ENCODE peak calls at places on chromosome 4, in four cellular contexts. One of them, this sample, is unnamed.

GRCh38 chr4:186698028-186698427 is 25.6 kb downstream of the FAT1 start:
- DNase-seq in AG04449: no peak
- DNase-seq in glutamatergic neuron: no peak
- DNase-seq in Calu3: no peak
- DNase-seq in this sample: no peak

GRCh38 chr4:1381944-1382541 is 24.2 kb downstream of the NKX1-1 start:
- DNase-seq in Calu3: no peak
- DNase-seq in AG04449: no peak
- DNase-seq in glutamatergic neuron: peak; percentile 52
- DNase-seq in this sample: no peak

GRCh38 chr4:94357624-94358023 is 15.0 kb upstream of the HPGDS start:
- DNase-seq in glutamatergic neuron: no peak
- DNase-seq in AG04449: no peak
- DNase-seq in Calu3: no peak
- DNase-seq in this sample: no peak

GRCh38 chr4:109266236-109266635 is 36.2 kb downstream of the COL25A1 start:
- DNase-seq in glutamatergic neuron: no peak
- DNase-seq in Calu3: no peak
- DNase-seq in AG04449: no peak
- DNase-seq in this sample: no peak

GRCh38 chr4:93829531-93830089 is 1.1 kb downstream of the ATOH1 start:
- DNase-seq in Calu3: no peak
- DNase-seq in AG04449: no peak
- DNase-seq in glutamatergic neuron: peak; percentile 41
- DNase-seq in this sample: peak; percentile 37

GRCh38 chr4:32985256-32985655 is 2265.1 kb downstream of the PCDH7 start:
- DNase-seq in Calu3: no peak
- DNase-seq in glutamatergic neuron: no peak
- DNase-seq in AG04449: no peak
- DNase-seq in this sample: no peak

GRCh38 chr4:4758708-4759107 is 100.8 kb upstream of the MSX1 start:
- DNase-seq in Calu3: no peak
- DNase-seq in glutamatergic neuron: no peak
- DNase-seq in AG04449: no peak
- DNase-seq in this sample: peak; percentile 61

GRCh38 chr4:47837582-47838294 is at the start of gene CORIN:
- DNase-seq in Calu3: no peak
- DNase-seq in glutamatergic neuron: no peak
- DNase-seq in AG04449: no peak
- DNase-seq in this sample: no peak

GRCh38 chr4:98937977-98938376 is 9.0 kb upstream of the EIF4E start:
- DNase-seq in AG04449: no peak
- DNase-seq in Calu3: no peak
- DNase-seq in glutamatergic neuron: no peak
- DNase-seq in this sample: no peak

GRCh38 chr4:18691431-18692200 is 670.1 kb upstream of the LCORL start:
- DNase-seq in glutamatergic neuron: no peak
- DNase-seq in Calu3: peak; percentile 17
- DNase-seq in AG04449: no peak
- DNase-seq in this sample: no peak

GRCh38 chr4:100581337-100581736 is 63.5 kb upstream of the EMCN start:
- DNase-seq in glutamatergic neuron: no peak
- DNase-seq in AG04449: no peak
- DNase-seq in Calu3: no peak
- DNase-seq in this sample: no peak

GRCh38 chr4:40909363-40909876 is 159.7 kb downstream of the NSUN7 start:
- DNase-seq in AG04449: peak; percentile 38
- DNase-seq in glutamatergic neuron: no peak
- DNase-seq in Calu3: peak; percentile 28
- DNase-seq in this sample: no peak

GRCh38 chr4:119041951-119042560 is 93.6 kb upstream of the MYOZ2 start:
- DNase-seq in Calu3: peak; percentile 47
- DNase-seq in glutamatergic neuron: peak; percentile 33
- DNase-seq in AG04449: no peak
- DNase-seq in this sample: peak; percentile 63

GRCh38 chr4:24693636-24694035 is 101.7 kb upstream of the SOD3 start:
- DNase-seq in Calu3: no peak
- DNase-seq in glutamatergic neuron: no peak
- DNase-seq in AG04449: no peak
- DNase-seq in this sample: no peak

GRCh38 chr4:120922390-120923200 is at the start of gene PRDM5:
- DNase-seq in Calu3: peak; percentile 51
- DNase-seq in glutamatergic neuron: peak; percentile 57
- DNase-seq in AG04449: no peak
- DNase-seq in this sample: peak; percentile 35

GRCh38 chr4:86302242-86302641 is 57.6 kb downstream of the MAPK10 start:
- DNase-seq in Calu3: no peak
- DNase-seq in AG04449: no peak
- DNase-seq in glutamatergic neuron: no peak
- DNase-seq in this sample: no peak

GRCh38 chr4:7037425-7037824 is 5.7 kb upstream of the TADA2B start:
- DNase-seq in Calu3: no peak
- DNase-seq in AG04449: no peak
- DNase-seq in glutamatergic neuron: no peak
- DNase-seq in this sample: no peak
- TF ChIP-seq CTCF in Calu3: no peak
- TF ChIP-seq CTCF in AG04449: no peak
- TF ChIP-seq CTCF in glutamatergic neuron: no peak
- TF ChIP-seq CTCF in this sample: no peak

DNA sequence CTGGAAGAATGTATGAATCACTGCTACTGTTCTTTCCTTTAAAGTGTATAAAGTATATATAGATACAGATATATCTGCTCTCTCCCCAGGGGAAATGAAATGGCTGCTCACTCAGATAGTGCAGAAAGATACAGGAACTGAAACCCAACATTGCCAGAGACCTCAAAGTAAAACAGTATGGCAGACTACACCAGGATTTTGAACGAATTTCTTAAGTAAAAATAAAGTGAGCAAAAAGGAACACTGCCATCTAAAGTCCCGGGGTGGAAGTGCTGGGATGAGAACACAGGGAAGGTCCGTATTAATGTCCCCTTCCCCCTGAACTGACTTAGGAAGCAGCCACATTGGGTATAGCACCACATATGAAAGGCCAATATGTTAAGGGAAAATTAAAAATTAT is 93.4 kb downstream of the TMA16 start:
- DNase-seq in Calu3: no peak
- DNase-seq in AG04449: no peak
- DNase-seq in glutamatergic neuron: no peak
- DNase-seq in this sample: peak; percentile 28
- TF ChIP-seq CTCF in Calu3: no peak
- TF ChIP-seq CTCF in AG04449: no peak
- TF ChIP-seq CTCF in glutamatergic neuron: peak; percentile 37
- TF ChIP-seq CTCF in this sample: peak; percentile 28

GRCh38 chr4:172887959-172888358 is 280.7 kb upstream of the GALNT7 start:
- DNase-seq in Calu3: no peak
- DNase-seq in AG04449: no peak
- DNase-seq in glutamatergic neuron: no peak
- DNase-seq in this sample: no peak

GRCh38 chr4:172897046-172897445 is 271.6 kb upstream of the GALNT7 start:
- DNase-seq in Calu3: no peak
- DNase-seq in AG04449: no peak
- DNase-seq in glutamatergic neuron: no peak
- DNase-seq in this sample: no peak

GRCh38 chr4:172895699-172896098 is 272.9 kb upstream of the GALNT7 start:
- DNase-seq in glutamatergic neuron: no peak
- DNase-seq in Calu3: no peak
- DNase-seq in AG04449: no peak
- DNase-seq in this sample: no peak

GRCh38 chr4:172892300-172892699 is 276.3 kb upstream of the GALNT7 start:
- DNase-seq in Calu3: peak; percentile 10
- DNase-seq in glutamatergic neuron: no peak
- DNase-seq in AG04449: no peak
- DNase-seq in this sample: no peak
- TF ChIP-seq CTCF in Calu3: peak; percentile 32
- TF ChIP-seq CTCF in glutamatergic neuron: peak; percentile 56
- TF ChIP-seq CTCF in AG04449: no peak
- TF ChIP-seq CTCF in this sample: peak; percentile 30

DNA sequence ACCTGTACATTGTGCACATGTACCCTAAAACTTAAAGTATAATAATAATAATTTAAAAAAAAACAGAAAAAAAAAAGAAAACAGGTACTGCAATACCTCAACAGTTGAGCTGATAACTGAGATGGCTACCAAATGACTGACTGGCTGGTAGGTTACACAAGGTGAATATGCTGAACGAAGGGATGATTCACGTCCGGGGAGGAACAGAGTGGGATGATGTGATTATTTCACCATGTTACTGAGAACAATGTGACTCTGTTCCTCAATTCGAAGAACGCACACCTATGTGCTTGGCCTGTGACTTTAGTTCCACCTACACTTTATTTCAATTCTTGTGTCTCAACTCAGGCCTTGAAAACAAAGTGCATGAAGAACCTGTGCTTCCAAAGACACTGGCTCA is 111.7 kb downstream of the CXXC4 start:
- DNase-seq in glutamatergic neuron: no peak
- DNase-seq in Calu3: no peak
- DNase-seq in AG04449: no peak
- DNase-seq in this sample: no peak
- TF ChIP-seq CTCF in glutamatergic neuron: no peak
- TF ChIP-seq CTCF in Calu3: no peak
- TF ChIP-seq CTCF in AG04449: no peak
- TF ChIP-seq CTCF in this sample: no peak

GRCh38 chr4:114137984-114138383 is 158.5 kb upstream of the ARSJ start:
- DNase-seq in Calu3: no peak
- DNase-seq in AG04449: no peak
- DNase-seq in glutamatergic neuron: no peak
- DNase-seq in this sample: no peak

GRCh38 chr4:114132199-114132598 is 152.8 kb upstream of the ARSJ start:
- DNase-seq in Calu3: no peak
- DNase-seq in AG04449: no peak
- DNase-seq in glutamatergic neuron: no peak
- DNase-seq in this sample: no peak

GRCh38 chr4:114136067-114136466 is 156.6 kb upstream of the ARSJ start:
- DNase-seq in glutamatergic neuron: no peak
- DNase-seq in Calu3: no peak
- DNase-seq in AG04449: no peak
- DNase-seq in this sample: no peak

GRCh38 chr4:114132830-114133229 is 153.4 kb upstream of the ARSJ start:
- DNase-seq in AG04449: no peak
- DNase-seq in Calu3: no peak
- DNase-seq in glutamatergic neuron: no peak
- DNase-seq in this sample: no peak
- TF ChIP-seq CTCF in AG04449: peak; percentile 7
- TF ChIP-seq CTCF in Calu3: no peak
- TF ChIP-seq CTCF in glutamatergic neuron: peak; percentile 52
- TF ChIP-seq CTCF in this sample: no peak

GRCh38 chr4:132228676-132229075 is 920.4 kb upstream of the PCDH10 start:
- DNase-seq in Calu3: no peak
- DNase-seq in AG04449: no peak
- DNase-seq in glutamatergic neuron: no peak
- DNase-seq in this sample: no peak

GRCh38 chr4:132230025-132230424 is 919.1 kb upstream of the PCDH10 start:
- DNase-seq in glutamatergic neuron: no peak
- DNase-seq in Calu3: no peak
- DNase-seq in AG04449: no peak
- DNase-seq in this sample: no peak

GRCh38 chr4:132227349-132228165 is 921.5 kb upstream of the PCDH10 start:
- DNase-seq in Calu3: peak; percentile 76
- DNase-seq in AG04449: no peak
- DNase-seq in glutamatergic neuron: peak; percentile 78
- DNase-seq in this sample: no peak
- TF ChIP-seq CTCF in Calu3: peak; percentile 47
- TF ChIP-seq CTCF in AG04449: peak; percentile 44
- TF ChIP-seq CTCF in glutamatergic neuron: peak; percentile 70
- TF ChIP-seq CTCF in this sample: peak; percentile 21

DNA sequence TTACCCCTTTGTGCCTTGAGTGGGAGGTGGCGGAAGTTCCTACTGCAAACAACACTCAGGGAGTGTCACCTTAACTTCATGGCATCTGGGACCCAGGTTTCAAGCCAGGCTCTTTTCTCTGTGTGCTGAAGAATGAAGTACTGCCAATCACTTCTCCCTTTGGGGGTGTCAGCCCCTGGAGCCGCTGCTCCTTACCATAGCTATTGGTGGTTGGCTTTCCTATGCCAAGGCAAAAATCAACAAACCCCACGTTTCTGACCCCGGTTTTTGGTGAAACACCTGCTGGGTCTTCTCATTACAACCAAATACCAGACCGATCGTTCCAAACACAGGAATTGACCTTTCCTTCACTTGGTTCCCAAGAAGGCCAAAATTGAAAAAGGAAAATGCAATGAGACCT is 19.7 kb upstream of the SLC2A9 start:
- DNase-seq in Calu3: no peak
- DNase-seq in AG04449: no peak
- DNase-seq in glutamatergic neuron: no peak
- DNase-seq in this sample: no peak
- TF ChIP-seq CTCF in Calu3: no peak
- TF ChIP-seq CTCF in AG04449: no peak
- TF ChIP-seq CTCF in glutamatergic neuron: no peak
- TF ChIP-seq CTCF in this sample: no peak

GRCh38 chr4:20592666-20593065 is 107.6 kb upstream of the PACRGL start:
- DNase-seq in Calu3: no peak
- DNase-seq in AG04449: peak; percentile 29
- DNase-seq in glutamatergic neuron: no peak
- DNase-seq in this sample: no peak

GRCh38 chr4:20591571-20592455 is 108.4 kb upstream of the PACRGL start:
- DNase-seq in Calu3: no peak
- DNase-seq in AG04449: no peak
- DNase-seq in glutamatergic neuron: no peak
- DNase-seq in this sample: no peak

GRCh38 chr4:20589436-20589835 is 110.8 kb upstream of the PACRGL start:
- DNase-seq in glutamatergic neuron: no peak
- DNase-seq in AG04449: no peak
- DNase-seq in Calu3: no peak
- DNase-seq in this sample: no peak
- TF ChIP-seq CTCF in glutamatergic neuron: no peak
- TF ChIP-seq CTCF in AG04449: no peak
- TF ChIP-seq CTCF in Calu3: no peak
- TF ChIP-seq CTCF in this sample: no peak

DNA sequence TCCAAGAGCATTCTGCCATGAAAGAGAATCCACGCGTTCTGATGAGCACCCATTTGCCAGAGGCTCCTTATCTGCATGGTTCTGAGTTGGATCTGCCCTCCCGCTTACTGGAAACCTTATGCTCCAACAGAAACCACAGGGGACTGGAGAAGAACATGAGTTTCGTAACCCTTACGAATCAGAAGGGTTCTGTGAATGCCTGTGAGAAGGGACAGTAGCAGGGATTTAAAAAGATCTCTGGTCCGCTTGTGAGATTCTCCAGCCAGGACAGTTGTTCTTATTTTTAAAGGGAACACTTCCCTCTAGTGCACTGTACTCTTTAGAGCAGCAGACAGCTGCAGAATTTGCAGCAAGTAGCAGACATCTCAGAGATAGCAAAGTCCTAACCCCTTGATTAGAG is 22.5 kb upstream of the CENPU start:
- DNase-seq in Calu3: no peak
- DNase-seq in glutamatergic neuron: no peak
- DNase-seq in AG04449: no peak
- DNase-seq in this sample: no peak
- TF ChIP-seq CTCF in Calu3: no peak
- TF ChIP-seq CTCF in glutamatergic neuron: no peak
- TF ChIP-seq CTCF in AG04449: no peak
- TF ChIP-seq CTCF in this sample: no peak

This sample was measured in GM13976.